ENCODE peak calls at places on chromosomes 6 and 20, in seven cellular contexts. One of them, this sample, is unnamed.

GRCh38 chr6:56220078-56220477 is 27.3 kb downstream of the COL21A1 start:
- DNase-seq in SK-N-SH: no peak
- DNase-seq in GM12878: no peak
- DNase-seq in H1: no peak
- DNase-seq in K562: no peak
- DNase-seq in HCT116: no peak
- DNase-seq in HepG2: no peak
- DNase-seq in this sample: no peak

GRCh38 chr6:79257381-79258205 is 23.1 kb upstream of the HMGN3 start:
- DNase-seq in SK-N-SH: no peak
- DNase-seq in GM12878: no peak
- DNase-seq in H1: no peak
- DNase-seq in K562: no peak
- DNase-seq in HCT116: no peak
- DNase-seq in HepG2: no peak
- DNase-seq in this sample: no peak

GRCh38 chr6:43723737-43724295 is 36.2 kb upstream of the MRPS18A start:
- DNase-seq in SK-N-SH: peak
- DNase-seq in GM12878: no peak
- DNase-seq in H1: peak
- DNase-seq in K562: peak
- DNase-seq in HCT116: peak
- DNase-seq in HepG2: peak
- DNase-seq in this sample: peak

GRCh38 chr6:126716826-126717514 is 377.1 kb downstream of the CENPW start:
- DNase-seq in SK-N-SH: no peak
- DNase-seq in GM12878: no peak
- DNase-seq in H1: no peak
- DNase-seq in K562: no peak
- DNase-seq in HCT116: peak
- DNase-seq in HepG2: no peak
- DNase-seq in this sample: no peak

GRCh38 chr6:18121580-18122127 is 823 bp downstream of the NHLRC1 start:
- DNase-seq in SK-N-SH: no peak
- DNase-seq in GM12878: no peak
- DNase-seq in H1: peak
- DNase-seq in K562: no peak
- DNase-seq in HCT116: no peak
- DNase-seq in HepG2: peak
- DNase-seq in this sample: no peak

GRCh38 chr20:7123457-7123856 is 356.0 kb downstream of the BMP2 start:
- DNase-seq in SK-N-SH: no peak
- DNase-seq in GM12878: no peak
- DNase-seq in H1: no peak
- DNase-seq in K562: no peak
- DNase-seq in HCT116: no peak
- DNase-seq in HepG2: no peak
- DNase-seq in this sample: no peak

GRCh38 chr6:56524891-56525703 is 117.6 kb downstream of the DST start:
- DNase-seq in SK-N-SH: no peak
- DNase-seq in GM12878: no peak
- DNase-seq in H1: no peak
- DNase-seq in K562: no peak
- DNase-seq in HCT116: no peak
- DNase-seq in HepG2: no peak
- DNase-seq in this sample: no peak

GRCh38 chr6:63391203-63391970 is 71.6 kb upstream of the LGSN start:
- DNase-seq in SK-N-SH: no peak
- DNase-seq in GM12878: no peak
- DNase-seq in H1: no peak
- DNase-seq in K562: no peak
- DNase-seq in HCT116: no peak
- DNase-seq in HepG2: peak
- DNase-seq in this sample: no peak

GRCh38 chr6:16802071-16802470 is 40.8 kb upstream of the ATXN1 start:
- DNase-seq in SK-N-SH: no peak
- DNase-seq in GM12878: no peak
- DNase-seq in H1: no peak
- DNase-seq in K562: no peak
- DNase-seq in HCT116: no peak
- DNase-seq in HepG2: no peak
- DNase-seq in this sample: no peak

GRCh38 chr20:63477061-63477616 is 4.7 kb upstream of the KCNQ2 start:
- DNase-seq in SK-N-SH: peak
- DNase-seq in GM12878: no peak
- DNase-seq in H1: no peak
- DNase-seq in K562: no peak
- DNase-seq in HCT116: no peak
- DNase-seq in HepG2: no peak
- DNase-seq in this sample: no peak

GRCh38 chr20:4507288-4507719 is 214.4 kb upstream of the PRND start:
- DNase-seq in SK-N-SH: no peak
- DNase-seq in GM12878: no peak
- DNase-seq in H1: no peak
- DNase-seq in K562: no peak
- DNase-seq in HCT116: no peak
- DNase-seq in HepG2: no peak
- DNase-seq in this sample: no peak

GRCh38 chr6:106116125-106116524 is 30.0 kb downstream of the PRDM1 start:
- DNase-seq in SK-N-SH: no peak
- DNase-seq in GM12878: no peak
- DNase-seq in H1: no peak
- DNase-seq in K562: no peak
- DNase-seq in HCT116: no peak
- DNase-seq in HepG2: no peak
- DNase-seq in this sample: no peak

GRCh38 chr6:12815884-12816600 is 99.5 kb downstream of the PHACTR1 start:
- DNase-seq in SK-N-SH: no peak
- DNase-seq in GM12878: no peak
- DNase-seq in H1: no peak
- DNase-seq in K562: no peak
- DNase-seq in HCT116: no peak
- DNase-seq in HepG2: no peak
- DNase-seq in this sample: peak

DNA sequence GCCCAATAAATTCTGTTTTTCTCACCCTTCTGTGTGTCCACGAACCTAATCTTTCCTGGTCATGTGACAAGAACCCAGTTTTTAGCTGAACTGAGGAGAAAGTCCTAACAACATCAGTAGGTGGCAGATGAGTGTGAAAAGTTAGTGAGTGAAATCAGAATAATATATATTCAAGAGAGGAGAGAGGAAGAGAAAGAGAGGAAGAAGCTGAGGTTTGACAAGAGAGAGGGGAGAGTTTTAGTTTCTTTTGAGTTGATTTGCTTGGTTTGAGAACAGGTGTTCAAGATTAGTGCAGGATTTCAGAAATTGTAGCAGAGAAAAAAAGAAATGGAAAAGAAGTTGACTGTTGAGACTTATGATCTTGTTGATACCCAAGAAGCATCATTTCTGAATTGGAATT is 930.5 kb upstream of the FLRT3 start:
- DNase-seq in SK-N-SH: no peak
- DNase-seq in GM12878: no peak
- DNase-seq in H1: no peak
- DNase-seq in K562: no peak
- DNase-seq in HCT116: no peak
- DNase-seq in HepG2: no peak
- DNase-seq in this sample: no peak
- TF ChIP-seq JUND in SK-N-SH: no peak
- TF ChIP-seq JUND in GM12878: no peak
- TF ChIP-seq JUND in H1: no peak
- TF ChIP-seq JUND in K562: no peak
- TF ChIP-seq JUND in HCT116: no peak
- TF ChIP-seq JUND in HepG2: no peak
- TF ChIP-seq JUND in this sample: no peak

GRCh38 chr6:163532526-163533078 is 118.1 kb downstream of the QKI start:
- DNase-seq in SK-N-SH: no peak
- DNase-seq in GM12878: no peak
- DNase-seq in H1: no peak
- DNase-seq in K562: no peak
- DNase-seq in HCT116: no peak
- DNase-seq in HepG2: no peak
- DNase-seq in this sample: no peak

GRCh38 chr6:163538331-163538730 is 123.8 kb downstream of the QKI start:
- DNase-seq in SK-N-SH: no peak
- DNase-seq in GM12878: no peak
- DNase-seq in H1: no peak
- DNase-seq in K562: no peak
- DNase-seq in HCT116: no peak
- DNase-seq in HepG2: no peak
- DNase-seq in this sample: no peak

GRCh38 chr6:163533443-163533842 is 118.9 kb downstream of the QKI start:
- DNase-seq in SK-N-SH: no peak
- DNase-seq in GM12878: no peak
- DNase-seq in H1: no peak
- DNase-seq in K562: no peak
- DNase-seq in HCT116: no peak
- DNase-seq in HepG2: peak
- DNase-seq in this sample: no peak

GRCh38 chr6:163539101-163539762 is 124.7 kb downstream of the QKI start:
- DNase-seq in SK-N-SH: no peak
- DNase-seq in GM12878: no peak
- DNase-seq in H1: no peak
- DNase-seq in K562: no peak
- DNase-seq in HCT116: no peak
- DNase-seq in HepG2: no peak
- DNase-seq in this sample: no peak

GRCh38 chr6:163536770-163537169 is 122.3 kb downstream of the QKI start:
- DNase-seq in SK-N-SH: no peak
- DNase-seq in GM12878: no peak
- DNase-seq in H1: no peak
- DNase-seq in K562: no peak
- DNase-seq in HCT116: no peak
- DNase-seq in HepG2: no peak
- DNase-seq in this sample: no peak
- TF ChIP-seq JUND in SK-N-SH: no peak
- TF ChIP-seq JUND in GM12878: no peak
- TF ChIP-seq JUND in H1: no peak
- TF ChIP-seq JUND in K562: peak
- TF ChIP-seq JUND in HCT116: peak
- TF ChIP-seq JUND in HepG2: no peak
- TF ChIP-seq JUND in this sample: no peak

GRCh38 chr20:324177-325042 is 942 bp upstream of the SOX12 start:
- DNase-seq in SK-N-SH: peak
- DNase-seq in GM12878: no peak
- DNase-seq in H1: no peak
- DNase-seq in K562: peak
- DNase-seq in HCT116: peak
- DNase-seq in HepG2: peak
- DNase-seq in this sample: peak

GRCh38 chr20:325043-325888 is at the start of gene SOX12:
- DNase-seq in SK-N-SH: peak
- DNase-seq in GM12878: peak
- DNase-seq in H1: no peak
- DNase-seq in K562: peak
- DNase-seq in HCT116: peak
- DNase-seq in HepG2: peak
- DNase-seq in this sample: peak

GRCh38 chr20:326645-327031 is 1.3 kb downstream of the SOX12 start:
- DNase-seq in SK-N-SH: no peak
- DNase-seq in GM12878: no peak
- DNase-seq in H1: no peak
- DNase-seq in K562: no peak
- DNase-seq in HCT116: no peak
- DNase-seq in HepG2: no peak
- DNase-seq in this sample: no peak

GRCh38 chr20:327041-327945 is 1.9 kb downstream of the SOX12 start:
- DNase-seq in SK-N-SH: peak
- DNase-seq in GM12878: peak
- DNase-seq in H1: peak
- DNase-seq in K562: peak
- DNase-seq in HCT116: peak
- DNase-seq in HepG2: peak
- DNase-seq in this sample: peak

DNA sequence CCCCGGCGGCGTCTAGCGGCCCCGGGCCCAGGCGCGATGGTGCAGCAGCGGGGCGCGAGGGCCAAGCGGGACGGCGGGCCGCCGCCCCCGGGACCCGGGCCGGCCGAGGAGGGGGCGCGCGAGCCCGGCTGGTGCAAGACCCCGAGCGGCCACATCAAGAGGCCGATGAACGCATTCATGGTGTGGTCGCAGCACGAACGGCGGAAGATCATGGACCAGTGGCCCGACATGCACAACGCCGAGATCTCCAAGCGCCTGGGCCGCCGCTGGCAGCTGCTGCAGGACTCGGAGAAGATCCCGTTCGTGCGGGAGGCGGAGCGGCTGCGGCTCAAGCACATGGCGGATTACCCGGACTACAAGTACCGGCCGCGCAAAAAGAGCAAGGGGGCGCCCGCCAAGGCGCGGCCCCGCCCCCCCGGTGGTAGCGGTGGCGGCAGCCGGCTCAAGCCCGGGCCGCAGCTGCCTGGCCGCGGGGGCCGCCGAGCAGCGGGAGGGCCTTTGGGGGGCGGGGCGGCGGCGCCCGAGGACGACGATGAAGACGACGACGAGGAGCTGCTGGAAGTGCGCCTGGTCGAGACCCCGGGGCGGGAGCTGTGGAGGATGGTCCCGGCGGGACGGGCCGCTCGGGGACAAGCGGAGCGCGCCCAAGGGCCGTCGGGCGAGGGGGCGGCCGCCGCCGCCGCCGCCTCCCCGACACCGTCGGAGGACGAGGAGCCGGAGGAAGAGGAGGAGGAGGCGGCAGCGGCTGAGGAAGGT is 715 bp downstream of the SOX12 start:
- DNase-seq in SK-N-SH: peak
- DNase-seq in GM12878: no peak
- DNase-seq in H1: no peak
- DNase-seq in K562: peak
- DNase-seq in HCT116: no peak
- DNase-seq in HepG2: peak
- DNase-seq in this sample: peak
- TF ChIP-seq JUND in SK-N-SH: no peak
- TF ChIP-seq JUND in GM12878: no peak
- TF ChIP-seq JUND in H1: no peak
- TF ChIP-seq JUND in K562: no peak
- TF ChIP-seq JUND in HCT116: no peak
- TF ChIP-seq JUND in HepG2: no peak
- TF ChIP-seq JUND in this sample: no peak

GRCh38 chr20:2695206-2695983 is 2.8 kb downstream of the EBF4 start:
- DNase-seq in SK-N-SH: no peak
- DNase-seq in GM12878: no peak
- DNase-seq in H1: no peak
- DNase-seq in K562: no peak
- DNase-seq in HCT116: no peak
- DNase-seq in HepG2: no peak
- DNase-seq in this sample: no peak

GRCh38 chr20:2694519-2694918 is 1.9 kb downstream of the EBF4 start:
- DNase-seq in SK-N-SH: no peak
- DNase-seq in GM12878: no peak
- DNase-seq in H1: no peak
- DNase-seq in K562: no peak
- DNase-seq in HCT116: no peak
- DNase-seq in HepG2: no peak
- DNase-seq in this sample: no peak

GRCh38 chr20:2697768-2698167 is 5.2 kb downstream of the EBF4 start:
- DNase-seq in SK-N-SH: peak
- DNase-seq in GM12878: no peak
- DNase-seq in H1: no peak
- DNase-seq in K562: no peak
- DNase-seq in HCT116: no peak
- DNase-seq in HepG2: no peak
- DNase-seq in this sample: no peak

GRCh38 chr20:2698186-2698817 is 5.7 kb downstream of the EBF4 start:
- DNase-seq in SK-N-SH: peak
- DNase-seq in GM12878: no peak
- DNase-seq in H1: no peak
- DNase-seq in K562: no peak
- DNase-seq in HCT116: no peak
- DNase-seq in HepG2: no peak
- DNase-seq in this sample: no peak

GRCh38 chr20:2696646-2697045 is 4.1 kb downstream of the EBF4 start:
- DNase-seq in SK-N-SH: no peak
- DNase-seq in GM12878: no peak
- DNase-seq in H1: no peak
- DNase-seq in K562: no peak
- DNase-seq in HCT116: no peak
- DNase-seq in HepG2: no peak
- DNase-seq in this sample: no peak
- TF ChIP-seq JUND in SK-N-SH: no peak
- TF ChIP-seq JUND in GM12878: no peak
- TF ChIP-seq JUND in H1: no peak
- TF ChIP-seq JUND in K562: no peak
- TF ChIP-seq JUND in HCT116: no peak
- TF ChIP-seq JUND in HepG2: no peak
- TF ChIP-seq JUND in this sample: no peak

This sample was measured in T47D.